ENCODE peak calls at places on chromosome 20, in four cellular contexts. A is stimulated activated CD8-positive, alpha-beta memory T cell treated with anti-CD3 and anti-CD28 coated beads, Interleukin-2, amount 100 ng/mL, for 1 hour; X is stimulated activated CD4-positive, alpha-beta T cell treated with anti-CD3 and anti-CD28 coated beads, Interleukin-15, amount 100 ng/mL, for 24 hours; E is psoas muscle. S is an unnamed sample.

GRCh38 chr20:36709126-36709525 is 36.8 kb downstream of the NDRG3 start:
- DNase-seq in E (no peak), A (no peak), X (no peak), S (no peak)

GRCh38 chr20:10660661-10661060 is 13.1 kb downstream of the JAG1 start:
- DNase-seq in A (no peak), X (no peak), E (peak; percentile 44), S (no peak)

GRCh38 chr20:20367681-20368413 is at the start of gene INSM1:
- DNase-seq in X (peak; percentile 69), E (no peak), A (no peak), S (no peak)

GRCh38 chr20:52972190-52972937 is at the start of gene TSHZ2:
- DNase-seq in A (no peak), X (peak; percentile 70), E (peak; percentile 58), S (peak; percentile 21)

GRCh38 chr20:41030536-41031242 is 2.1 kb downstream of the TOP1 start:
- DNase-seq in E (no peak), A (no peak), X (no peak), S (no peak)

GRCh38 chr20:44011251-44011940 is 96.7 kb downstream of the TOX2 start:
- DNase-seq in X (no peak), E (no peak), A (no peak), S (no peak)

GRCh38 chr20:12237772-12238171 is 320.1 kb downstream of the BTBD3 start:
- DNase-seq in A (no peak), E (no peak), X (no peak), S (no peak)

GRCh38 chr20:31860431-31861345 is 9.6 kb downstream of the DUSP15 start:
- DNase-seq in E (no peak), X (no peak), A (no peak), S (no peak)

GRCh38 chr20:1061484-1062221 is 56.7 kb upstream of the PSMF1 start:
- DNase-seq in A (no peak), X (no peak), E (no peak), S (no peak)

S was measured in activated T-helper 1 cell treated with anti-CD3 and anti-CD28 coated beads, Interleukin-2, amount 50 U/mL, for 16 hours.